ENCODE peak calls at places on chromosome X, in five cellular contexts. S is hepatocyte, I is SK-N-MC, U is H9, O is uterus. Z is an unnamed sample.
A peak's percentile ranks its signal among the peaks of the same experiment; 100 is the strongest.

GRCh38 chrX:133482345-133483041 is 67.2 kb upstream of the GPC4 start:
- DNase-seq in S (no peak), I (no peak), U (no peak), O (no peak), Z (peak; percentile 52)

GRCh38 chrX:43140546-43140945 is 362.6 kb upstream of the PPP1R2C start:
- DNase-seq in S (no peak), I (no peak), U (no peak), O (no peak), Z (no peak)

GRCh38 chrX:73683236-73683859 is 120.4 kb downstream of the CHIC1 start:
- DNase-seq in S (no peak), I (no peak), U (no peak), O (no peak), Z (no peak)

GRCh38 chrX:119672252-119672825 is 20.6 kb downstream of the SEPTIN6 start:
- DNase-seq in S (no peak), I (no peak), U (no peak), O (no peak), Z (peak; percentile 40)

GRCh38 chrX:148956352-148956751 is 455.9 kb downstream of the AFF2 start:
- DNase-seq in S (no peak), I (no peak), U (no peak), O (no peak), Z (no peak)

GRCh38 chrX:8749697-8750096 is 17.8 kb upstream of the ANOS1 start:
- DNase-seq in S (no peak), I (no peak), U (no peak), O (no peak), Z (no peak)

GRCh38 chrX:46326161-46326560 is 219.1 kb downstream of the ZNF674 start:
- DNase-seq in S (no peak), I (no peak), U (no peak), O (no peak), Z (peak; percentile 15)

GRCh38 chrX:123338240-123338639 is 154.2 kb downstream of the GRIA3 start:
- DNase-seq in S (no peak), I (no peak), U (no peak), O (no peak), Z (no peak)

GRCh38 chrX:20320461-20321159 is 53.9 kb upstream of the RPS6KA3 start:
- DNase-seq in S (no peak), I (no peak), U (no peak), O (no peak), Z (no peak)

GRCh38 chrX:6667048-6667768 is 132.3 kb upstream of the VCX3A start:
- DNase-seq in S (no peak), I (no peak), U (no peak), O (no peak), Z (no peak)

GRCh38 chrX:44949125-44949524 is 76.1 kb downstream of the KDM6A start:
- DNase-seq in S (no peak), I (no peak), U (no peak), O (no peak), Z (no peak)
- H3K27ac ChIP-seq in S (no peak overlapping the region), I (no peak overlapping the region), U (no peak overlapping the region), O (no peak overlapping the region), Z (no peak overlapping the region)

DNA sequence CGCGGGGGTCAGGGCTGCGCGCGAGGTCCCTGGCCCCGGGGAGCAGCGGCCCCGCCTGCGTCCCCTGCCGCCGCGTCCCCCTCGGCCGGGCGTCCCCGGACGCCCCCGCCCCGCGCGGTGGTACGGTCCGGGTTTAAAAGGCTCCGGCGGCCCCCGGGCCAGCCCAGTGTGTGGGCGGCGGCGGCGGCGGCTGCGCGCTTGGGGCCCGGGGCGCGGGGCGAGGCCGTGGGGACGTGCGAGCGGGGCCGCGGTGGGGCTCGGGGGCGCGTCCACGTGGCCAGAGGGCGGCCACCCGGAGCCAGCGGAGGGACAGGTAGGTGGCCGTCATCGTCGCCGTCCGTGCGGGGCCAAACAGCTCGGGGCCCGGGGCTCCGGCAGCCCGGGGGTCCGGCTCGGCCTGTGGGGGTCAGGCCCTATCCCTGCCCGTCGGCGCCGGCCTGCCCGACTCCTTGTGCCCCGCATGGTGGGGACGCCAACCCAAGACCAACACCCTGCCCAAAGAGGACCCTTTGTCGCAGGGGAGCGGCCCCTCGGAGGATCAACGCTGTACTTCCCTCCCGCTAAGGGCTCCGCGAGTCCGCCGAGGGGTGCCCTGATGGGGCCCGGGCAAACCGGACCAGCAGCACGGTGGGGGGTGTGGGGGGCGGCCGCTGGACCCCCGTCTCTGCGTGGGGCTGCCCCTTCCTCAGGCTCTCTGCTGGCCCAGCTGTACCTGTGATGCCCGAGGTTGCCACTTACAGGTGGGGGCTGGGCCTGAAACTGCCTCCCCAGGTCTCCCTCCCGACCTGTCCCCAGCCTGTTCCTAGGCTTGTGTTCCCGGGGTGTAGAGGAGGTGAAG is at the start of gene PLXNA3:
- DNase-seq in S (peak; percentile 74), I (no peak), U (no peak), O (no peak), Z (no peak)
- H3K27ac ChIP-seq in S (peak within 1 kb of the TSS; percentile 80), I (no peak within 1 kb of the TSS), U (no peak within 1 kb of the TSS), O (peak within 1 kb of the TSS; percentile 83), Z (peak within 1 kb of the TSS; percentile 74)

DNA sequence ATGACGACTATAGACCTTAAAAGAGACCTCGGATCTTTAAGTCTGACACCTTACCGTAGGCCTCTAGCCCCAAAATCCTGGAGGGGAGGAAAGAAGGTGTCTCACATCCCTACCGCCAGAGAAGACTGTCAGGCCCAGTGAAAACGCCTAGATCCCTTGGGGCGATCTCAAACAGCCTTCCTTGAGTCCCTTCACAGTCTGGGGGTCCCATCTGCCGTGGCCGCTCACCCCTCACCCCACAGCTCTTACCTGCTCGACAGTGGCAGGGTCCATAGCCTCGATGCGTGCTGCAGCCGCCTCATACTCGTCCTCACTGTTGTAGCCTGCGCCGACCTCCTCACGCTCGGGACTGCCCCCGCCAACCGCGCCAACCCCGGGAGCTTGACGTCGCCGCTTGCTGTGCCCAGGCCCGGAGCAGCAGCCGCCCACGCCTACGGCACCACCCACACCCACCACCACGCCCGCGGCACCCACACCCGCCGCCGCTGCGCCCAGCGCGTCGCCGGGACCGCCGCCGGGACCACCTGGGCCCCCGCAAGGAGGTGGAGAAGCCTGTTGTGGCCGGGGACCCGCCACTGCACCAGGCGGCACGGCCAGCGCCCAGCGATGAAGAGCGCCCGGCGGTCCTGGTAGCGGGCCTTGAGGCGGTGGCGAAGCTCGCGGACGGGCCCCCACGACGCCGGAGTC is 536 bp downstream of the OTUD5 start:
- DNase-seq in S (peak; percentile 27), I (no peak), U (no peak), O (no peak), Z (no peak)
- H3K27ac ChIP-seq in S (peak overlapping the region; percentile 98), I (no peak overlapping the region), U (no peak overlapping the region), O (peak overlapping the region; percentile 93), Z (peak overlapping the region; percentile 53)

DNA sequence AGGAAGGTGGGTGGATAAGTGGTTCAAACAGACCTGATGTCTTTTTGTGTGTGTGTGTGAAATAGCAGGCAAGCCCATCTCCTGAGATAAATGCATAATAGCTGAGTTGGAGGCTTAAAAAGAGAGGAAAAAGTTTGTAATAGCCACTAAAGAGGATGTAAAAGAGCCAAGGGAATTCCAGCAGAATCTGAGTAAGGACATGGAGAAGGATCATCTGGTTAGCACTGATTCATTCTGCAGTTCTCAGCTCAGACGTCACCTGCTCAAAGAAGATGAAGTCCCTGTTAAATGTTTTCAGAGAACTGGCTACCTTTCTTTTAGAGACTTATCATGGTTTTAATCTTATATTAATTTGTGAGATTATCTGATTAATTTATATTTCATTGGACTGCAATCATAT is 21.0 kb upstream of the IL13RA2 start:
- DNase-seq in S (no peak), I (no peak), U (no peak), O (no peak), Z (peak; percentile 25)
- H3K27ac ChIP-seq in S (no peak overlapping the region), I (no peak overlapping the region), U (no peak overlapping the region), O (no peak overlapping the region), Z (no peak overlapping the region)

GRCh38 chrX:39175418-39176057 is 374.3 kb downstream of the MID1IP1 start:
- DNase-seq in S (no peak), I (no peak), U (no peak), O (no peak), Z (no peak)
- H3K27ac ChIP-seq in S (no peak overlapping the region), I (no peak overlapping the region), U (no peak overlapping the region), O (peak overlapping the region; percentile 53), Z (no peak overlapping the region)

GRCh38 chrX:94752434-94753169 is 1078.6 kb downstream of the FAM133A start:
- DNase-seq in S (no peak), I (no peak), U (no peak), O (no peak), Z (no peak)
- H3K27ac ChIP-seq in S (no peak overlapping the region), I (no peak overlapping the region), U (no peak overlapping the region), O (no peak overlapping the region), Z (no peak overlapping the region)

GRCh38 chrX:111328858-111329257 is 58.6 kb upstream of the CAPN6 start:
- DNase-seq in S (no peak), I (no peak), U (no peak), O (no peak), Z (no peak)

GRCh38 chrX:111329370-111329769 is 59.1 kb upstream of the CAPN6 start:
- DNase-seq in S (no peak), I (no peak), U (no peak), O (no peak), Z (no peak)
- H3K27ac ChIP-seq in S (no peak overlapping the region), I (no peak overlapping the region), U (no peak overlapping the region), O (no peak overlapping the region), Z (no peak overlapping the region)